ENCODE peak calls at places on chromosomes 1 and 21, in five cellular contexts. N is activated CD8-positive, alpha-beta memory T cell treated with anti-CD3 and anti-CD28 coated beads, Interleukin-2, amount 50 U/mL, for 48 hours; Y is SW480; W is heart left ventricle; A is stimulated activated CD8-positive, alpha-beta memory T cell treated with anti-CD3 and anti-CD28 coated beads, Interleukin-15, amount 100 ng/mL, for 24 hours. U is an unnamed sample.

GRCh38 chr21:39084073-39084472 is 99.2 kb downstream of the PSMG1 start:
- DNase-seq in W (no peak), N (no peak), A (no peak), Y (no peak), U (no peak)

GRCh38 chr1:101365186-101365585 is 128.4 kb downstream of the S1PR1 start:
- DNase-seq in A (no peak), W (no peak), N (no peak), Y (no peak), U (no peak)

GRCh38 chr1:210777914-210778313 is 356.0 kb downstream of the KCNH1 start:
- DNase-seq in W (no peak), Y (no peak), N (no peak), A (no peak), U (no peak)

GRCh38 chr1:61124691-61125090 is 42.3 kb downstream of the NFIA start:
- DNase-seq in Y (no peak), W (no peak), A (no peak), N (no peak), U (no peak)

GRCh38 chr1:46444466-46444865 is 45.2 kb upstream of the DMBX1 start:
- DNase-seq in W (no peak), A (no peak), Y (no peak), N (no peak), U (no peak)

GRCh38 chr1:228487336-228488106 is at the start of gene RNF187:
- DNase-seq in N (peak), Y (no peak), A (peak), W (peak), U (peak)

GRCh38 chr1:156487862-156488261 is 12.7 kb downstream of the MEF2D start:
- DNase-seq in N (no peak), Y (no peak), W (no peak), A (no peak), U (no peak)

GRCh38 chr1:205272541-205272940 is 44.8 kb downstream of the TMCC2 start:
- DNase-seq in W (no peak), Y (no peak), A (no peak), N (no peak), U (no peak)

GRCh38 chr1:70140894-70141293 is 64.5 kb downstream of the LRRC40 start:
- DNase-seq in Y (no peak), A (no peak), W (no peak), N (no peak), U (no peak)

GRCh38 chr1:16430598-16430997 is 6.6 kb downstream of the SPATA21 start:
- DNase-seq in A (no peak), N (no peak), Y (peak), W (no peak), U (no peak)

GRCh38 chr1:212434992-212435391 is 2.3 kb downstream of the NENF start:
- DNase-seq in W (no peak), Y (no peak), A (no peak), N (no peak), U (no peak)

GRCh38 chr1:98277111-98277510 is 356.3 kb upstream of the DPYD start:
- DNase-seq in Y (peak), W (no peak), A (no peak), N (no peak), U (no peak)

GRCh38 chr1:201429771-201430501 is 8.4 kb upstream of the TNNI1 start:
- DNase-seq in A (no peak), Y (peak), W (no peak), N (no peak), U (no peak)

GRCh38 chr1:4171480-4172450 is 271.7 kb upstream of the C1orf174 start:
- DNase-seq in N (peak), Y (no peak), W (no peak), A (no peak), U (no peak)

GRCh38 chr1:94550800-94551241 is 9.3 kb upstream of the F3 start:
- DNase-seq in Y (no peak), N (no peak), W (no peak), A (no peak), U (no peak)

GRCh38 chr1:178630418-178630817 is 94.6 kb upstream of the RALGPS2 start:
- DNase-seq in W (no peak), Y (no peak), A (no peak), N (no peak), U (no peak)

GRCh38 chr1:2840036-2840809 is 38.7 kb upstream of the TTC34 start:
- DNase-seq in W (no peak), N (peak), Y (no peak), A (no peak), U (no peak)

GRCh38 chr1:155420788-155421187 is 100.1 kb downstream of the RUSC1 start:
- DNase-seq in A (no peak), N (no peak), Y (no peak), W (no peak), U (no peak)

GRCh38 chr1:46532498-46533178 is 18.8 kb downstream of the KNCN start:
- DNase-seq in W (peak), Y (peak), A (peak), N (peak), U (no peak)

GRCh38 chr1:31788138-31788824 is 24.1 kb upstream of the ADGRB2 start:
- DNase-seq in N (peak), A (peak), W (peak), Y (peak), U (peak)

GRCh38 chr1:2979191-2980072 is 41.8 kb upstream of the ACTRT2 start:
- DNase-seq in A (no peak), N (peak), Y (no peak), W (peak), U (no peak)

GRCh38 chr21:44748621-44749020 is 37.2 kb upstream of the TSPEAR start:
- DNase-seq in A (no peak), Y (no peak), W (no peak), N (no peak), U (no peak)

GRCh38 chr1:108199781-108200626 is at the start of gene SLC25A24:
- DNase-seq in W (peak), Y (peak), A (peak), N (peak), U (peak)

GRCh38 chr1:160427625-160428024 is 27.3 kb downstream of the VANGL2 start:
- DNase-seq in Y (no peak), N (peak), A (no peak), W (no peak), U (no peak)

GRCh38 chr1:193538004-193538355 is 351.6 kb upstream of the B3GALT2 start:
- DNase-seq in N (no peak), Y (no peak), A (no peak), W (no peak), U (no peak)

GRCh38 chr21:44379991-44380865 is 26.8 kb downstream of the TRPM2 start:
- DNase-seq in A (no peak), W (no peak), N (no peak), Y (no peak), U (no peak)

GRCh38 chr1:35560256-35561225 is 2.9 kb downstream of the NCDN start:
- DNase-seq in W (peak), A (no peak), Y (no peak), N (no peak), U (no peak)

GRCh38 chr21:38039841-38040240 is 123.6 kb upstream of the KCNJ6 start:
- DNase-seq in A (no peak), N (no peak), W (no peak), Y (no peak), U (no peak)

GRCh38 chr1:26697441-26697977 is 1.7 kb downstream of the ARID1A start:
- DNase-seq in N (no peak), W (peak), A (no peak), Y (no peak), U (no peak)

GRCh38 chr1:1628656-1629429 is 3.1 kb upstream of the MMP23B start:
- DNase-seq in Y (no peak), N (peak), A (no peak), W (peak), U (no peak)

GRCh38 chr1:67700692-67701410 is 15.8 kb downstream of the GADD45A start:
- DNase-seq in N (no peak), W (no peak), A (no peak), Y (peak), U (no peak)

GRCh38 chr1:177811461-177811860 is 158.4 kb downstream of the SEC16B start:
- DNase-seq in W (no peak), Y (no peak), A (no peak), N (no peak), U (no peak)

GRCh38 chr1:4084896-4085295 is 184.8 kb upstream of the C1orf174 start:
- DNase-seq in W (no peak), N (no peak), A (no peak), Y (no peak), U (no peak)

GRCh38 chr21:41678016-41678935 is 88.6 kb downstream of the RIPK4 start:
- DNase-seq in A (no peak), N (no peak), Y (peak), W (no peak), U (no peak)